ENCODE peak calls at places on chromosomes 13 and 19, in nine cellular contexts. J, Y, T, G, B, K, V, U and Z are unnamed samples.

GRCh38 chr19:36686365-36687213 is 823 bp upstream of the ZNF567 start:
- DNase-seq in J (peak), K (peak), T (no peak), U (no peak), Y (no peak), G (no peak), B (no peak), V (no peak), Z (peak)

GRCh38 chr13:111217661-111218060 is 102.6 kb downstream of the ARHGEF7 start:
- DNase-seq in J (no peak), U (no peak), Y (no peak), T (no peak), V (no peak), K (no peak), B (no peak), G (no peak), Z (no peak)

GRCh38 chr13:44439615-44440014 is 66.0 kb downstream of the SERP2 start:
- DNase-seq in G (no peak), V (no peak), K (no peak), Y (no peak), B (no peak), J (no peak), T (no peak), U (no peak), Z (no peak)

GRCh38 chr19:8840708-8841107 is 8.5 kb downstream of the MBD3L1 start:
- DNase-seq in J (no peak), K (no peak), G (no peak), Y (no peak), V (no peak), U (no peak), B (no peak), T (no peak), Z (no peak)

GRCh38 chr19:7618771-7619510 is 10.4 kb downstream of the XAB2 start:
- DNase-seq in Y (no peak), T (peak), K (peak), U (no peak), V (no peak), B (no peak), G (no peak), J (no peak), Z (no peak)

GRCh38 chr13:102571075-102571474 is 25.7 kb upstream of the TPP2 start:
- DNase-seq in K (peak), J (no peak), Y (no peak), G (no peak), V (no peak), B (no peak), U (no peak), T (no peak), Z (peak)

GRCh38 chr19:43527860-43528622 is 1.0 kb upstream of the ETHE1 start:
- DNase-seq in T (no peak), U (no peak), V (no peak), K (peak), Y (no peak), J (no peak), G (no peak), B (no peak), Z (no peak)

GRCh38 chr19:50147462-50148423 is 15.3 kb downstream of the IZUMO2 start:
- DNase-seq in K (peak), B (peak), Y (peak), T (peak), U (peak), G (peak), J (peak), V (peak), Z (peak)

GRCh38 chr19:35633727-35634440 is 5.0 kb downstream of the RBM42 start:
- DNase-seq in G (no peak), U (no peak), J (no peak), V (no peak), Y (no peak), K (no peak), T (no peak), B (no peak), Z (no peak)

GRCh38 chr13:51342706-51343105 is 3.2 kb downstream of the SERPINE3 start:
- DNase-seq in Y (no peak), V (no peak), G (no peak), B (no peak), U (no peak), T (no peak), K (no peak), J (no peak), Z (no peak)

GRCh38 chr19:28289294-28290063 is 923.5 kb downstream of the UQCRFS1 start:
- DNase-seq in G (no peak), U (no peak), J (no peak), Y (no peak), B (no peak), K (no peak), T (no peak), V (no peak), Z (no peak)

GRCh38 chr13:44837250-44837649 is 152.0 kb downstream of the NUFIP1 start:
- DNase-seq in K (peak), J (no peak), G (no peak), Y (no peak), V (no peak), B (no peak), U (no peak), T (no peak), Z (no peak)

GRCh38 chr13:32941368-32941767 is 74.9 kb upstream of the KL start:
- DNase-seq in Y (no peak), K (no peak), V (no peak), G (no peak), J (no peak), B (no peak), U (no peak), T (no peak), Z (no peak)